ENCODE peak calls at places on chromosomes 7 and 10, in seven cellular contexts. One of them, this sample, is unnamed.

GRCh38 chr10:97612386-97612785 is 20.9 kb downstream of the MORN4 start:
- DNase-seq in body of pancreas: peak; percentile 19
- DNase-seq in GOT3: no peak
- DNase-seq in OCI-LY7: peak; percentile 57
- DNase-seq in head of caudate nucleus: no peak
- DNase-seq in cardiac fibroblast: peak; percentile 73
- DNase-seq in CD8-positive, alpha-beta memory T cell: no peak
- DNase-seq in this sample: peak; percentile 56

GRCh38 chr10:11114251-11114650 is 96.6 kb downstream of the CELF2 start:
- DNase-seq in head of caudate nucleus: no peak
- DNase-seq in CD8-positive, alpha-beta memory T cell: no peak
- DNase-seq in OCI-LY7: no peak
- DNase-seq in GOT3: no peak
- DNase-seq in cardiac fibroblast: no peak
- DNase-seq in body of pancreas: no peak
- DNase-seq in this sample: no peak

GRCh38 chr7:8590791-8591190 is 157.4 kb downstream of the NXPH1 start:
- DNase-seq in CD8-positive, alpha-beta memory T cell: no peak
- DNase-seq in GOT3: no peak
- DNase-seq in cardiac fibroblast: no peak
- DNase-seq in body of pancreas: no peak
- DNase-seq in OCI-LY7: no peak
- DNase-seq in head of caudate nucleus: no peak
- DNase-seq in this sample: no peak

GRCh38 chr10:22669163-22669711 is 45.1 kb downstream of the PIP4K2A start:
- DNase-seq in body of pancreas: no peak
- DNase-seq in CD8-positive, alpha-beta memory T cell: no peak
- DNase-seq in head of caudate nucleus: no peak
- DNase-seq in cardiac fibroblast: no peak
- DNase-seq in OCI-LY7: no peak
- DNase-seq in GOT3: no peak
- DNase-seq in this sample: no peak

GRCh38 chr10:78931333-78932083 is 137.3 kb upstream of the ZMIZ1 start:
- DNase-seq in cardiac fibroblast: peak; percentile 81
- DNase-seq in OCI-LY7: no peak
- DNase-seq in body of pancreas: peak; percentile 48
- DNase-seq in CD8-positive, alpha-beta memory T cell: no peak
- DNase-seq in head of caudate nucleus: no peak
- DNase-seq in GOT3: peak; percentile 18
- DNase-seq in this sample: peak; percentile 44

GRCh38 chr7:28919510-28919909 is 38.6 kb downstream of the TRIL start:
- DNase-seq in OCI-LY7: no peak
- DNase-seq in body of pancreas: no peak
- DNase-seq in CD8-positive, alpha-beta memory T cell: no peak
- DNase-seq in GOT3: no peak
- DNase-seq in cardiac fibroblast: no peak
- DNase-seq in head of caudate nucleus: peak; percentile 35
- DNase-seq in this sample: peak; percentile 29

GRCh38 chr7:87155788-87156187 is 3.5 kb downstream of the DMTF1 start:
- DNase-seq in head of caudate nucleus: no peak
- DNase-seq in GOT3: no peak
- DNase-seq in body of pancreas: no peak
- DNase-seq in OCI-LY7: peak; percentile 61
- DNase-seq in CD8-positive, alpha-beta memory T cell: no peak
- DNase-seq in cardiac fibroblast: peak; percentile 17
- DNase-seq in this sample: no peak

GRCh38 chr7:100085515-100085914 is 3.3 kb upstream of the COPS6 start:
- DNase-seq in OCI-LY7: no peak
- DNase-seq in CD8-positive, alpha-beta memory T cell: no peak
- DNase-seq in GOT3: no peak
- DNase-seq in cardiac fibroblast: no peak
- DNase-seq in body of pancreas: no peak
- DNase-seq in head of caudate nucleus: no peak
- DNase-seq in this sample: no peak

GRCh38 chr7:81447351-81447952 is 322.4 kb downstream of the HGF start:
- DNase-seq in OCI-LY7: no peak
- DNase-seq in cardiac fibroblast: peak; percentile 83
- DNase-seq in head of caudate nucleus: no peak
- DNase-seq in CD8-positive, alpha-beta memory T cell: no peak
- DNase-seq in GOT3: no peak
- DNase-seq in body of pancreas: no peak
- DNase-seq in this sample: peak; percentile 69

GRCh38 chr10:114634607-114634974 is 23.5 kb downstream of the ABLIM1 start:
- DNase-seq in CD8-positive, alpha-beta memory T cell: no peak
- DNase-seq in body of pancreas: peak; percentile 77
- DNase-seq in head of caudate nucleus: peak; percentile 75
- DNase-seq in OCI-LY7: no peak
- DNase-seq in cardiac fibroblast: peak; percentile 80
- DNase-seq in GOT3: peak; percentile 25
- DNase-seq in this sample: peak; percentile 89

GRCh38 chr10:131961777-131962450 is 19.8 kb downstream of the BNIP3 start:
- DNase-seq in OCI-LY7: no peak
- DNase-seq in head of caudate nucleus: no peak
- DNase-seq in body of pancreas: peak; percentile 8
- DNase-seq in CD8-positive, alpha-beta memory T cell: no peak
- DNase-seq in GOT3: no peak
- DNase-seq in cardiac fibroblast: no peak
- DNase-seq in this sample: no peak

GRCh38 chr7:42672339-42672990 is 239.4 kb downstream of the C7orf25 start:
- DNase-seq in head of caudate nucleus: no peak
- DNase-seq in GOT3: no peak
- DNase-seq in CD8-positive, alpha-beta memory T cell: no peak
- DNase-seq in body of pancreas: no peak
- DNase-seq in OCI-LY7: no peak
- DNase-seq in cardiac fibroblast: peak; percentile 62
- DNase-seq in this sample: no peak

GRCh38 chr7:128705891-128706333 is 33.2 kb upstream of the CALU start:
- DNase-seq in cardiac fibroblast: peak; percentile 41
- DNase-seq in CD8-positive, alpha-beta memory T cell: no peak
- DNase-seq in head of caudate nucleus: peak; percentile 41
- DNase-seq in body of pancreas: no peak
- DNase-seq in GOT3: no peak
- DNase-seq in OCI-LY7: no peak
- DNase-seq in this sample: no peak

GRCh38 chr7:44096326-44096881 is 7.7 kb upstream of the AEBP1 start:
- DNase-seq in body of pancreas: no peak
- DNase-seq in OCI-LY7: peak; percentile 83
- DNase-seq in cardiac fibroblast: no peak
- DNase-seq in head of caudate nucleus: no peak
- DNase-seq in CD8-positive, alpha-beta memory T cell: no peak
- DNase-seq in GOT3: no peak
- DNase-seq in this sample: no peak

GRCh38 chr7:5408777-5409176 is 14.9 kb downstream of the TNRC18 start:
- DNase-seq in head of caudate nucleus: no peak
- DNase-seq in body of pancreas: no peak
- DNase-seq in GOT3: no peak
- DNase-seq in OCI-LY7: no peak
- DNase-seq in CD8-positive, alpha-beta memory T cell: no peak
- DNase-seq in cardiac fibroblast: peak; percentile 70
- DNase-seq in this sample: no peak

GRCh38 chr10:34666008-34666700 is 148.9 kb downstream of the PARD3 start:
- DNase-seq in OCI-LY7: peak; percentile 27
- DNase-seq in CD8-positive, alpha-beta memory T cell: no peak
- DNase-seq in cardiac fibroblast: peak; percentile 96
- DNase-seq in head of caudate nucleus: peak; percentile 34
- DNase-seq in GOT3: peak; percentile 10
- DNase-seq in body of pancreas: peak; percentile 70
- DNase-seq in this sample: peak; percentile 85

GRCh38 chr10:133276435-133277201 is at the start of gene ADAM8:
- DNase-seq in GOT3: no peak
- DNase-seq in OCI-LY7: peak; percentile 57
- DNase-seq in cardiac fibroblast: no peak
- DNase-seq in body of pancreas: peak; percentile 33
- DNase-seq in head of caudate nucleus: no peak
- DNase-seq in CD8-positive, alpha-beta memory T cell: peak; percentile 62
- DNase-seq in this sample: peak; percentile 64

This sample was measured in hepatocyte.